ENCODE peak calls at places on chromosomes 2 and 18, in four cellular contexts. S is GM12878, C is prostate gland, G is GM23338. T is an unnamed sample.

GRCh38 chr2:119914266-119914665 is 98.6 kb upstream of the EPB41L5 start:
- DNase-seq in S (no peak), C (no peak), G (no peak), T (no peak)

GRCh38 chr2:240196716-240197438 is 56.4 kb upstream of the OTOS start:
- DNase-seq in S (no peak), C (no peak), G (no peak), T (no peak)

GRCh38 chr2:108182489-108182888 is 57.3 kb upstream of the SULT1C3 start:
- DNase-seq in S (no peak), C (no peak), G (peak), T (no peak)

GRCh38 chr2:189580662-189581353 is at the start of gene SLC40A1:
- DNase-seq in S (no peak), C (peak), G (peak), T (peak)

GRCh38 chr2:222703866-222704265 is 32.4 kb downstream of the MOGAT1 start:
- DNase-seq in S (no peak), C (no peak), G (no peak), T (no peak)

GRCh38 chr2:120421830-120422175 is 75.9 kb downstream of the INHBB start:
- DNase-seq in S (no peak), C (no peak), G (no peak), T (no peak)

GRCh38 chr2:16608661-16609643 is 56.7 kb downstream of the CYRIA start:
- DNase-seq in S (peak), C (peak), G (peak), T (peak)

GRCh38 chr2:203673933-203674332 is 32.5 kb upstream of the CD28 start:
- DNase-seq in S (peak), C (no peak), G (no peak), T (peak)

GRCh38 chr2:146323564-146323963 is 1521.3 kb upstream of the ACVR2A start:
- DNase-seq in S (no peak), C (no peak), G (no peak), T (no peak)

GRCh38 chr18:26215247-26215970 is 10.8 kb upstream of the TAF4B start:
- DNase-seq in S (peak), C (no peak), G (no peak), T (peak)

GRCh38 chr2:42446503-42447271 is 47.1 kb downstream of the KCNG3 start:
- DNase-seq in S (no peak), C (no peak), G (no peak), T (no peak)

GRCh38 chr2:28352104-28352503 is 40.6 kb upstream of the FOSL2 start:
- DNase-seq in S (no peak), C (no peak), G (no peak), T (no peak)

GRCh38 chr2:28349546-28350165 is 43.0 kb upstream of the FOSL2 start:
- DNase-seq in S (no peak), C (no peak), G (no peak), T (no peak)

GRCh38 chr2:28351621-28352020 is 41.0 kb upstream of the FOSL2 start:
- DNase-seq in S (no peak), C (no peak), G (no peak), T (no peak)

GRCh38 chr2:28350196-28350595 is 42.5 kb upstream of the FOSL2 start:
- DNase-seq in S (no peak), C (no peak), G (no peak), T (no peak)

GRCh38 chr2:28350791-28351285 is 41.8 kb upstream of the FOSL2 start:
- DNase-seq in S (no peak), C (no peak), G (no peak), T (no peak)
- TF ChIP-seq POLR2AphosphoS5 in S (no peak), C (no peak), G (no peak), T (no peak)

GRCh38 chr2:196284901-196285589 is 113.7 kb upstream of the STK17B start:
- DNase-seq in S (no peak), C (no peak), G (no peak), T (no peak)
- H3K4me3 ChIP-seq in S (no peak), C (no peak), G (no peak), T (no peak)

DNA sequence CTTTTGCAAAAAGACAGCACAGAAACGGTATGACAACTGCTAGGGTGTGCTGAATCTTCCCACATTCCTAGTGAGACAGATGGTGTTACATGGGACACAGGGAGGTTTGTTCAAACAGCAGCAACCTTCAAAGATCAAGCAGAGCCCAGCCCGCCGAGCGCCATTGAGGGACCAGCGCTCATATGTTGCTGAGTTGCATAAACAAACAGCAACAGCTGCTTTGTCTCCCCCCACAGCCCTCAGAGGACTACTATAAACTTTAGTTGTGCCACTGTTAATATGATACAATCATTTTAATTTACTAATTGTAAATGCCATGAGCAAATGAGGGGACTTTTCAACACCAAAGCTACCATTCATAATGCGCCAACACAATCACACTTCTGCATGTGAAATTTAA is 117.6 kb downstream of the ZEB2 start:
- DNase-seq in S (no peak), C (no peak), G (no peak), T (no peak)
- TF ChIP-seq POLR2AphosphoS5 in S (no peak), C (no peak), G (no peak), T (no peak)

DNA sequence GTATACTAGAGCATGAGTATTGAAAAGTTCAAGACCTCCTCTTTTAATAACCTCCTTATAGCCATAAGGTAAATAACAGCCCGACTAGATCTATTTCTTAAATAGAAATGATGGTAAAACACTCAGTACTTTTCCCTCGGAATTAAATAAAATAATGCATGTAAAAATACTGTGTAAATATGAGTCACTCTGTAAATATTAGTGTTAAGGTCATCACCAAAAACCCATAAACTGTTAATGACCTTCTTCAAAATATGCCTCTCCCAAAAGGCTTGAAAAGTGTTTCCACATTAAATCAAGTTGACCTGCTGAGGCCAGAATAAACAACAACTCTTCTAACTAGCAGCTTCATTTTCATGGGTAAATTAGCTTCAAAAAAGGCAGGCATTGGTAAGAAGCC is 25.3 kb upstream of the BZW1 start:
- DNase-seq in S (no peak), C (no peak), G (no peak), T (no peak)
- H3K4me3 ChIP-seq in S (no peak), C (no peak), G (no peak), T (no peak)

GRCh38 chr2:20249170-20249569 is 24.2 kb upstream of the SDC1 start:
- DNase-seq in S (no peak), C (no peak), G (no peak), T (no peak)

GRCh38 chr2:20241973-20242726 is 17.2 kb upstream of the SDC1 start:
- DNase-seq in S (no peak), C (no peak), G (peak), T (no peak)

GRCh38 chr2:20250436-20250835 is 25.5 kb upstream of the SDC1 start:
- DNase-seq in S (no peak), C (no peak), G (no peak), T (no peak)

GRCh38 chr2:20242727-20243377 is 17.9 kb upstream of the SDC1 start:
- DNase-seq in S (no peak), C (no peak), G (peak), T (no peak)

GRCh38 chr2:20247084-20247483 is 22.2 kb upstream of the SDC1 start:
- DNase-seq in S (no peak), C (no peak), G (no peak), T (no peak)
- TF ChIP-seq POLR2AphosphoS5 in S (peak), C (no peak), G (no peak), T (no peak)

T was measured in HL-60.